ENCODE peak calls at places on chromosomes 2 and 18, in nine cellular contexts. S, U, R, L, G, B, Y, H and Z are unnamed samples.

GRCh38 chr2:49288113-49288710 is 133.9 kb upstream of the FSHR start:
- DNase-seq in U (no peak), B (no peak), H (no peak), L (no peak), Y (no peak), S (no peak), R (no peak), G (no peak), Z (no peak)

GRCh38 chr2:124626993-124627392 is 601.9 kb downstream of the CNTNAP5 start:
- DNase-seq in R (no peak), S (no peak), B (no peak), Y (no peak), G (no peak), L (no peak), U (no peak), H (no peak), Z (no peak)

GRCh38 chr18:12278765-12279682 is 24.9 kb downstream of the CIDEA start:
- DNase-seq in Y (peak), H (peak), R (peak), U (peak), G (peak), S (no peak), L (no peak), B (peak), Z (peak)

GRCh38 chr2:49306925-49307324 is 152.6 kb upstream of the FSHR start:
- DNase-seq in L (no peak), G (no peak), U (no peak), Y (no peak), H (no peak), B (no peak), S (no peak), R (no peak), Z (peak)

GRCh38 chr2:207772081-207772843 is 2.6 kb upstream of the FZD5 start:
- DNase-seq in B (no peak), L (no peak), S (no peak), H (no peak), G (peak), Y (peak), U (no peak), R (no peak), Z (peak)

GRCh38 chr2:217360781-217361485 is 501.1 kb upstream of the TNP1 start:
- DNase-seq in L (peak), G (peak), U (no peak), H (no peak), Y (peak), B (no peak), R (no peak), S (no peak), Z (peak)

GRCh38 chr18:22613058-22613690 is 195.5 kb upstream of the CTAGE1 start:
- DNase-seq in S (no peak), L (no peak), Y (no peak), U (no peak), R (peak), H (peak), B (no peak), G (no peak), Z (no peak)

GRCh38 chr2:105843797-105844374 is 99.2 kb downstream of the NCK2 start:
- DNase-seq in Y (peak), U (no peak), L (no peak), G (no peak), S (no peak), B (no peak), R (no peak), H (no peak), Z (no peak)

GRCh38 chr18:47983946-47984345 is 53.5 kb upstream of the SMAD2 start:
- DNase-seq in S (no peak), B (no peak), U (no peak), Y (no peak), H (no peak), L (peak), R (no peak), G (no peak), Z (no peak)

GRCh38 chr18:48792611-48793368 is 158.0 kb downstream of the SMAD7 start:
- DNase-seq in L (no peak), U (no peak), G (no peak), B (peak), R (peak), S (no peak), H (no peak), Y (no peak), Z (no peak)

GRCh38 chr2:86442642-86443005 is 1.5 kb downstream of the KDM3A start:
- DNase-seq in B (peak), G (peak), Y (peak), L (peak), R (peak), U (peak), H (peak), S (peak), Z (peak)

GRCh38 chr18:35991696-35992095 is 19.2 kb downstream of the RMP24 start:
- DNase-seq in Y (no peak), H (no peak), S (no peak), L (no peak), B (no peak), U (no peak), G (peak), R (no peak), Z (no peak)

GRCh38 chr2:9107168-9108025 is 99.2 kb upstream of the ASAP2 start:
- DNase-seq in S (no peak), H (peak), G (no peak), U (no peak), Y (no peak), B (no peak), L (no peak), R (peak), Z (peak)

GRCh38 chr2:112163541-112163981 is 25.4 kb downstream of the FBLN7 start:
- DNase-seq in G (no peak), H (no peak), B (no peak), U (no peak), S (no peak), L (no peak), R (peak), Y (no peak), Z (no peak)

GRCh38 chr2:624096-624495 is 53.1 kb downstream of the TMEM18 start:
- DNase-seq in S (no peak), B (no peak), H (no peak), G (no peak), Y (no peak), U (no peak), R (no peak), L (no peak), Z (no peak)

GRCh38 chr2:239298126-239298804 is 102.6 kb downstream of the HDAC4 start:
- DNase-seq in S (no peak), L (no peak), G (no peak), U (no peak), Y (no peak), H (no peak), B (peak), R (no peak), Z (no peak)

GRCh38 chr2:42872736-42873135 is 80.4 kb upstream of the HAAO start:
- DNase-seq in U (no peak), R (no peak), L (no peak), S (no peak), Y (no peak), G (peak), B (no peak), H (no peak), Z (peak)

GRCh38 chr2:242020196-242021004 is 150.9 kb downstream of the RTP5 start:
- DNase-seq in U (no peak), S (no peak), L (no peak), G (peak), R (peak), B (peak), Y (no peak), H (no peak), Z (peak)

GRCh38 chr2:45128580-45128997 is 119.3 kb upstream of the SIX2 start:
- DNase-seq in Y (peak), U (no peak), B (no peak), S (no peak), R (no peak), G (peak), H (no peak), L (peak), Z (peak)

GRCh38 chr2:51028829-51029228 is 3.1 kb downstream of the NRXN1 start:
- DNase-seq in R (no peak), H (no peak), U (no peak), L (no peak), G (no peak), Y (no peak), S (no peak), B (no peak), Z (no peak)

DNA sequence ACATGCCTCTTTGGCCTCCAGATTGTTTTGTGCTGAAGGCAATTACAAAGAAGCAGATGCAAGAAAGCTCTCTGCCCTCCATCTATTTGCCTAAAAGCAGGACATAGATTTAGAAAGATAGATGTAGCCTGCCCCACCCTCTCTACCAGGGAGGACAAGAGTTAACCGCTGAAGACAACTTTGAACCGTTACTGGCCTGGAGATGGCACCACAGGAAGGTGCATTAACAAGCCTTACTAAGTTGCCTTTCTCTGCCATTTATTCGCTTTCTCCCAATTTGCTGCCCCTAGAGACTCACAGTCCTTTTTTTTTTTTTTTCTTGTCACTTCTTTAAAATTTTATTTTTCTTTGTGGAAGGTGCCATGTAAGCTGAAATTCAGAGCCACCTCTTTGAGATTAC is 28.8 kb upstream of the RMDN2 start:
- DNase-seq in B (no peak), R (no peak), L (peak), H (no peak), Y (no peak), G (peak), S (peak), U (no peak), Z (peak)
- TF ChIP-seq CTCF in B (peak), R (no peak), L (peak), H (no peak), Y (no peak), G (no peak), S (peak), U (no peak), Z (no peak)

GRCh38 chr2:152405206-152406118 is 70.5 kb downstream of the FMNL2 start:
- DNase-seq in B (no peak), U (no peak), H (peak), R (no peak), Y (peak), S (no peak), L (no peak), G (peak), Z (peak)

GRCh38 chr2:152407806-152408205 is 72.8 kb downstream of the FMNL2 start:
- DNase-seq in S (no peak), R (no peak), U (no peak), G (no peak), Y (no peak), L (no peak), B (no peak), H (no peak), Z (no peak)

GRCh38 chr2:152407204-152407721 is 72.3 kb downstream of the FMNL2 start:
- DNase-seq in G (peak), R (no peak), U (no peak), S (peak), B (no peak), Y (peak), L (peak), H (peak), Z (peak)

GRCh38 chr2:152406119-152406835 is 71.3 kb downstream of the FMNL2 start:
- DNase-seq in B (no peak), L (no peak), S (peak), G (no peak), R (no peak), U (no peak), Y (no peak), H (no peak), Z (no peak)

GRCh38 chr2:152406836-152407161 is 71.8 kb downstream of the FMNL2 start:
- DNase-seq in Y (no peak), H (no peak), G (no peak), U (no peak), R (no peak), B (no peak), S (no peak), L (no peak), Z (no peak)
- H3K4me3 ChIP-seq in Y (peak), H (no peak), G (peak), U (peak), R (peak), B (no peak), S (peak), L (peak), Z (no peak)

GRCh38 chr2:88627055-88627855 is at the start of gene EIF2AK3:
- DNase-seq in R (peak), H (peak), B (peak), G (peak), Y (peak), S (peak), L (peak), U (peak), Z (peak)
- TF ChIP-seq CTCF in R (peak), H (no peak), B (no peak), G (peak), Y (no peak), S (no peak), L (no peak), U (no peak), Z (no peak)

GRCh38 chr2:40450066-40450841 is 1.6 kb downstream of the SLC8A1 start:
- DNase-seq in U (no peak), R (no peak), L (peak), Y (peak), G (peak), B (no peak), H (no peak), S (no peak), Z (peak)
- H3K4me3 ChIP-seq in U (peak), R (peak), L (peak), Y (peak), G (peak), B (peak), H (peak), S (peak), Z (peak)

GRCh38 chr2:179842498-179843153 is 18.8 kb downstream of the ZNF385B start:
- DNase-seq in S (peak), Y (no peak), L (peak), H (no peak), G (no peak), R (no peak), U (no peak), B (no peak), Z (peak)
- TF ChIP-seq CTCF in S (peak), Y (peak), L (peak), H (no peak), G (peak), R (peak), U (peak), B (peak), Z (peak)